ENCODE peak calls at places on chromosomes 16 and 17, in seven cellular contexts. C is progenitor cell of endocrine pancreas, Q is ovary, H is A549, K is IMR-90, U is cardiac fibroblast, I is Peyer's patch. B is an unnamed sample.

GRCh38 chr17:37286430-37286829 is 89.4 kb upstream of the C17orf78 start:
- DNase-seq in Q (no peak), H (no peak), I (no peak), C (no peak), U (no peak), K (no peak), B (no peak)

GRCh38 chr17:30091771-30092170 is 24.8 kb upstream of the NSRP1 start:
- DNase-seq in Q (no peak), H (peak; percentile 24), I (no peak), C (no peak), U (peak; percentile 69), K (peak; percentile 92), B (no peak)

GRCh38 chr17:9900019-9900594 is 5.0 kb downstream of the RCVRN start:
- DNase-seq in H (no peak), Q (no peak), C (no peak), K (no peak), I (no peak), U (no peak), B (no peak)

GRCh38 chr17:27621557-27621956 is 9.4 kb upstream of the LGALS9 start:
- DNase-seq in Q (no peak), C (no peak), I (no peak), U (no peak), H (no peak), K (no peak), B (no peak)

GRCh38 chr17:80849119-80849518 is 142.5 kb upstream of the CHMP6 start:
- DNase-seq in I (peak; percentile 9), Q (no peak), U (no peak), K (no peak), H (no peak), C (no peak), B (no peak)

GRCh38 chr17:76953066-76953465 is 84.9 kb downstream of the MGAT5B start:
- DNase-seq in Q (no peak), C (no peak), U (no peak), I (no peak), H (no peak), K (no peak), B (no peak)

GRCh38 chr16:10122546-10122945 is 59.7 kb downstream of the GRIN2A start:
- DNase-seq in I (no peak), K (no peak), U (peak; percentile 11), C (no peak), H (peak; percentile 14), Q (no peak), B (peak; percentile 41)

GRCh38 chr17:72877348-72877747 is 215.1 kb downstream of the SLC39A11 start:
- DNase-seq in I (no peak), U (no peak), K (no peak), C (no peak), H (no peak), Q (no peak), B (no peak)

GRCh38 chr16:17775061-17775460 is 304.3 kb upstream of the XYLT1 start:
- DNase-seq in I (no peak), U (peak; percentile 26), K (no peak), C (no peak), H (no peak), Q (no peak), B (no peak)

GRCh38 chr16:22220076-22220453 is 14.0 kb downstream of the EEF2K start:
- DNase-seq in I (peak; percentile 70), K (peak; percentile 27), Q (peak; percentile 46), C (no peak), U (no peak), H (no peak), B (no peak)

GRCh38 chr17:7846063-7846735 is 8.7 kb upstream of the TMEM88 start:
- DNase-seq in U (no peak), I (no peak), C (no peak), K (no peak), Q (peak; percentile 44), H (no peak), B (no peak)

GRCh38 chr17:37530420-37530819 is 40.7 kb downstream of the DUSP14 start:
- DNase-seq in H (no peak), Q (no peak), C (no peak), K (peak; percentile 67), I (no peak), U (no peak), B (no peak)

GRCh38 chr17:69947027-69947759 is 127.8 kb upstream of the KCNJ16 start:
- DNase-seq in I (no peak), H (no peak), Q (no peak), C (no peak), U (no peak), K (peak; percentile 28), B (no peak)

GRCh38 chr16:87761020-87761506 is 4.7 kb downstream of the KLHDC4 start:
- DNase-seq in H (no peak), U (no peak), Q (no peak), I (no peak), K (no peak), C (no peak), B (no peak)

GRCh38 chr16:68380676-68381362 is 67.5 kb downstream of the SMPD3 start:
- DNase-seq in Q (no peak), K (no peak), U (no peak), C (no peak), H (no peak), I (no peak), B (no peak)

GRCh38 chr16:56348168-56349085 is 76.9 kb downstream of the AMFR start:
- DNase-seq in C (no peak), H (no peak), I (no peak), K (peak; percentile 37), U (no peak), Q (no peak), B (no peak)

GRCh38 chr17:79279320-79279719 is 204.7 kb downstream of the ENGASE start:
- DNase-seq in I (no peak), C (no peak), H (no peak), Q (no peak), K (no peak), U (no peak), B (no peak)

GRCh38 chr17:76079577-76080206 is 710 bp downstream of the ZACN start:
- DNase-seq in U (peak; percentile 20), Q (no peak), C (no peak), I (no peak), H (no peak), K (no peak), B (no peak)

DNA sequence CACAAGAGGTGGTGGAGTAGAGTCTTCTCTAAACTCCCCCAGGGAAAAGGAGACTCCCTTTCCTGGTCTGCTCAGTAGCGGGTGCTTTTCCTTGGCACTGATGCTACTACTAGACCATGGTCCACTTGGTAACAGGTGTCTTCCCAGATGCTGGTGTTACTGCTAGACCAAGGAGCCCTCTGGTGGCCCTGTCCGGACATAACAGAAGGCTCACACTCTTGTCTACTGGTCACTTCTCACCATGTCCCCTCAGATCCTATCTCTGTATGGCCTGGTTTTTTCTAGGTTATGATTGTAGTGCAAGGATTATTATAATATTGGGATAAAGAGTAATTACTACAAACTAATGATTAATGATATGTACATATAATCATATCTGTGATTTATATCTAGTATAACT is 49.7 kb upstream of the ARL4D start:
- DNase-seq in K (no peak), U (no peak), C (no peak), H (peak; percentile 53), I (no peak), Q (no peak), B (no peak)
- TF ChIP-seq CTCF in K (no peak), U (no peak), C (no peak), H (peak; percentile 5), I (no peak), Q (no peak), B (no peak)

DNA sequence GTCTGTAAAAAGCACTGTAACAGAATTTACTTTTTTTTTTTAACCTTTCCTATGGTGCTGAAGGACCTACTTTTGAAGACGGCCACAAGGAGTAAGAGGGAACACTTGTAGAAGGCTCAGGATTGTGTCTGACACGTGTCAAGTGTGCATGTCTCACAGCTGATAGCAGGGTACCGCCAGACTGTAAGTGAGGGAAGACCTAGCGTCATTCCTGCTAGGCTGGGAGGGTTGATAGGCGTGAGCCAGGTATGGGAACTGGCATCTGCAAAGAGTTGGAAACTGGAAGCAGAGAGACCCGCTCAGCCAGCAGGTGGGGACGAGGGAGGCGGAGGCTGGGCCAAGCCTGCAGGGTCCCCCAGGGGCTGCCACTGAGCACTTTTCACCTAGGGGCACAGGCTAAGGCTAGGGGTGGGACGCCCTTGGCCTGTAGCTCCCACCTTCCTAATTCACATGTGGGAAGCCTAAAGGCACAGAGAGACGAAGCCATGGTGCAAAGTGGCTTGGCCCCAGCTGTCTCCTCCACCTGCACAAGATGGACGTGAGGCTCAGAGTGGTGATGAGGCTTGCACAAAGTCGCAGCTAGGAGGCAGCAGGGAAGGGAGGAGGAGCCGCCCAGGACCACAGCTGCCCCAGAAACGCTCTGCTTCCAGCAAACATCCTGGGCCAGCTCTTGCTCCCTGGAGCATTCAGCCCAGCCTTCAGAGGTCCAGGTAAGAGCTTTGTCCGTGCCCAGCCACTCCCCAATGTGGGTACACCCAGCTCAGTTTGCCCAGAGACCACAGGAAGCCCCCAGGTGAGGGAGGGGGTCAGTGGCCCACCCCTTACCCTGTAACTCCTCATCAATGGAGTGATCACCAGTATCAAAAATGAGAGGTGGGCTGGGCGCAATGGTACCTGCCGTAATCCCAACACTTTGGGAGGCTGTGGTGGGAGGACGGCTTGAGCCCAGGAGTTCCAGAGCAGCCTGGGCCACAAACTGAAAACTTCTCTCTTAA is 18.9 kb downstream of the VASN start:
- DNase-seq in H (no peak), K (no peak), Q (no peak), C (no peak), I (no peak), U (no peak), B (no peak)
- TF ChIP-seq CTCF in H (no peak), K (no peak), Q (no peak), C (peak; percentile 19), I (no peak), U (peak; percentile 17), B (no peak)

DNA sequence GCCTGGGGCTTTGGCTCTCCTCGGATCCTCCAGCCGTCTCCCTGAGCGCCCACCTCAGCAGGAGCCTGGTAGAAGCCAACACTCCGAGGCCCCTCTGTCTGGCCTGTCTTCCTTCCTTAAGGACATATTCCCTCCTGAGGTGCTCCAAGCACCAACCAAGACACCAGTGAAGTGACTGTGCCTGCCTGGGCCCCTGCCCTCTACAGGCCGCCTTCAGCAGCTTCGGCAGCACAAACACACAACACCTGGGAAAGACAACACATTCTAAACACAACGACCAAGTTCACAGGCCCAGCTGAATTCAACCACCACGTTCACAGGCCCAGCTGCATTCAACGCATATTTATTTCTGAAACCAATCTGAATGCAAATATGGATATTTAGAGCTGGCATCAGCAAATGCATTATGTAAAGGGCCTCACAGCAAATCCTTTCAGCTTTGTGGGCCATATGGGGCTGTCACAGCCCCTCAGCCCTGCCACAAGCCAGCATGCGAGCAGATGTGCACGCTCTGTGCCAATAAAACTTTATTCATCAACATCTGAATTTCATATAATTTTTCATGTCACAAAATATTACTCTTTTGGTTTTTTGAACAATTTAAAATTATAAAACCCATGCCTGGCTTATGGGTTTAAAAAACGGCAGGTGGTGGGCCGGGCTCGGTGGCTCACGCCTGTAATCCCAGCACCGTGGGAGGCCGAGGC is 12.2 kb downstream of the GALNS start:
- DNase-seq in H (peak; percentile 25), Q (no peak), C (no peak), K (no peak), I (no peak), U (no peak), B (no peak)
- TF ChIP-seq CTCF in H (no peak), Q (no peak), C (no peak), K (no peak), I (no peak), U (no peak), B (no peak)

GRCh38 chr16:6684076-6684673 is 648.5 kb upstream of the RBFOX1 start:
- DNase-seq in U (peak; percentile 24), Q (no peak), H (peak; percentile 25), I (no peak), C (no peak), K (no peak), B (peak; percentile 57)
- TF ChIP-seq CTCF in U (peak; percentile 30), Q (no peak), H (peak; percentile 52), I (peak; percentile 21), C (peak; percentile 77), K (no peak), B (no peak)